ENCODE peak calls at places on chromosomes 13 and 19, in seven cellular contexts. Z is stomach, G is transverse colon, F is tibial nerve, Q is A549, U is upper lobe of left lung, T is HepG2. I is an unnamed sample.

GRCh38 chr19:28633223-28634030 is 579.5 kb downstream of the UQCRFS1 start:
- DNase-seq in Z (no peak), G (peak; percentile 57), F (no peak), Q (peak; percentile 61), U (no peak), T (no peak), I (no peak)

GRCh38 chr13:101624981-101625380 is 172.5 kb downstream of the ITGBL1 start:
- DNase-seq in Z (no peak), G (no peak), F (no peak), Q (no peak), U (no peak), T (no peak), I (no peak)

GRCh38 chr13:23871616-23872220 is 17.5 kb downstream of the MIPEP start:
- DNase-seq in Z (no peak), G (no peak), F (no peak), Q (peak; percentile 23), U (no peak), T (peak; percentile 39), I (no peak)

GRCh38 chr19:51131780-51132680 is 7.3 kb downstream of the SIGLEC9 start:
- DNase-seq in Z (peak; percentile 56), G (peak; percentile 31), F (no peak), Q (peak; percentile 24), U (no peak), T (no peak), I (peak; percentile 70)

GRCh38 chr19:11539495-11540365 is 1.1 kb downstream of the CNN1 start:
- DNase-seq in Z (no peak), G (peak; percentile 29), F (no peak), Q (no peak), U (peak; percentile 78), T (no peak), I (peak; percentile 69)

GRCh38 chr13:99984463-99985242 is 3.1 kb downstream of the ZIC2 start:
- DNase-seq in Z (no peak), G (no peak), F (no peak), Q (peak; percentile 40), U (no peak), T (no peak), I (no peak)

GRCh38 chr13:20526664-20527063 is 1.0 kb upstream of the CRYL1 start:
- DNase-seq in Z (no peak), G (no peak), F (no peak), Q (no peak), U (no peak), T (peak; percentile 20), I (no peak)

GRCh38 chr19:2132731-2133490 is 18.5 kb downstream of the AP3D1 start:
- DNase-seq in Z (no peak), G (no peak), F (no peak), Q (no peak), U (no peak), T (no peak), I (no peak)

GRCh38 chr13:73223372-73223781 is 164.6 kb downstream of the KLF5 start:
- DNase-seq in Z (no peak), G (no peak), F (no peak), Q (no peak), U (no peak), T (no peak), I (no peak)

GRCh38 chr13:27619711-27620376 is 485 bp downstream of the LNX2 start:
- DNase-seq in Z (no peak), G (peak; percentile 57), F (peak; percentile 15), Q (peak; percentile 7), U (no peak), T (peak; percentile 7), I (peak; percentile 57)

GRCh38 chr13:71865858-71866172 is 1.2 kb downstream of the DACH1 start:
- DNase-seq in Z (no peak), G (peak; percentile 10), F (no peak), Q (no peak), U (no peak), T (no peak), I (no peak)

GRCh38 chr13:51920786-51921185 is 59.0 kb downstream of the CCDC70 start:
- DNase-seq in Z (no peak), G (no peak), F (no peak), Q (no peak), U (no peak), T (no peak), I (no peak)

GRCh38 chr13:51922771-51923480 is 61.2 kb downstream of the CCDC70 start:
- DNase-seq in Z (no peak), G (no peak), F (no peak), Q (no peak), U (no peak), T (no peak), I (no peak)

GRCh38 chr13:51923983-51924539 is 62.3 kb downstream of the CCDC70 start:
- DNase-seq in Z (peak; percentile 25), G (no peak), F (no peak), Q (peak; percentile 9), U (no peak), T (peak; percentile 44), I (no peak)

GRCh38 chr13:51920267-51920666 is 58.5 kb downstream of the CCDC70 start:
- DNase-seq in Z (no peak), G (no peak), F (no peak), Q (no peak), U (no peak), T (no peak), I (no peak)

GRCh38 chr13:51921790-51922740 is 60.3 kb downstream of the CCDC70 start:
- DNase-seq in Z (no peak), G (no peak), F (no peak), Q (peak; percentile 9), U (no peak), T (no peak), I (no peak)
- TF ChIP-seq EP300 in Z (no peak), G (no peak), F (no peak), Q (no peak), U (no peak), T (no peak), I (no peak)

DNA sequence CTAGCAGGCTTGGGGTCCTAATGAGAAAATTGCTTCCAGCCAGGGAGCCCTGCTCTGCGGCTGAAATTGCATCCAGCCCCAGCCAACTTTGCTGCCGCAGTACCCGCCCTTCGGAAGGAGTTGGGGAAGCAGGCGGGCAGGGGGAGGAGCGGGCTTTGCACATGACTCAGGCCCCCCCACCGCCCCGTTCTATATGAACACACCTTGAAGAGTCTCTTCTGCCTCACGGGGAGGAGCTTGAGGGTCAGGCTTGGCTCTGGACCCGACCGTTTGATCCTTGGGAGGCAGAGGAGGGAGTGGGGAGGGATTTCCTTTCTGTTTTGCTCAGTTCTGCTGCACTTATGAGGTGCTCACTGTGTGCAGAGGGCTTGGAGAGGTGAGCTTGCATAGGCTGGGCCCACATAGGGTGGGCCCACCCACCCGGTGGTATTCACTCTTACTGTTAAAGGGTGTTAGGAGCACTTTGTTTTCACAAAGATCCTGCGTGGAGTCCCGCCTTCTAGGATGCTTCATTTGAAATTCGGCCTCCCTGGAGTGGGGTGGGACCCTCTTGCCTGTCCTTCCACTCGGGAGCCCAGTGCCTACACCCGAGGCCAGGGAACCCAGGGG is 46.5 kb downstream of the LYL1 start:
- DNase-seq in Z (peak; percentile 52), G (peak; percentile 61), F (no peak), Q (no peak), U (peak; percentile 70), T (no peak), I (peak; percentile 71)
- TF ChIP-seq EP300 in Z (no peak), G (no peak), F (no peak), Q (no peak), U (no peak), T (no peak), I (no peak)

GRCh38 chr19:18418725-18419194 is 438 bp upstream of the SSBP4 start:
- DNase-seq in Z (no peak), G (peak; percentile 46), F (no peak), Q (no peak), U (peak; percentile 88), T (no peak), I (no peak)

GRCh38 chr19:18420931-18421330 is 1.7 kb downstream of the SSBP4 start:
- DNase-seq in Z (no peak), G (no peak), F (no peak), Q (no peak), U (no peak), T (no peak), I (peak; percentile 48)

GRCh38 chr19:18419699-18420460 is 682 bp downstream of the SSBP4 start:
- DNase-seq in Z (no peak), G (peak; percentile 65), F (no peak), Q (no peak), U (peak; percentile 88), T (peak; percentile 55), I (peak; percentile 71)

GRCh38 chr19:18418034-18418724 is 1.0 kb upstream of the SSBP4 start:
- DNase-seq in Z (no peak), G (no peak), F (no peak), Q (no peak), U (peak; percentile 89), T (no peak), I (peak; percentile 62)

DNA sequence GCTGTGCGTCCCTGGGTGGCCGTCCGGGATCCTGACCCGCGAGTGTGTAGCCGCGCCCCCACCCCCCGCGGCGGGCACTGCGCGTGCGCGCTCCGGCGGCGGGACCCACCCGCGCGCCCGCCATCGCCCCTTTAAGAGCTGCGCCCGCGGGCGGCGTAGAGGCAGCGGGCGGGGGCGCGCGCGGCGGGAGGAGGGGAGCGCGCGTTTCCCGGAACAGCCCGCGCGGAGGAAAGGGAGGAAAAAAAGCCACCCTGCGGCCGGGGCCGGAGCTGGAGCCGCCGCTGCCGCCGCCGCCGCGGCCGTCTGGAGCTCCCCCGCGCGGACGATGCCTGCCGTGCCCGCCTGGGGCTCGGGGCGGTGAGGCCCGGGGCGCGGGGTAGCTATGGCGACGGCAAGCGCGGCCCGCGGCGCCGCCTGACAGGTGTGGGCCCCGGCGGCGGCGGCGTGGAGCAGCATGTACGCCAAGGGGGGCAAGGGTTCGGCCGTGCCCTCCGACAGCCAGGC is at the start of gene SSBP4:
- DNase-seq in Z (peak; percentile 76), G (peak; percentile 75), F (no peak), Q (peak; percentile 79), U (peak; percentile 95), T (peak; percentile 66), I (peak; percentile 79)
- TF ChIP-seq EP300 in Z (no peak), G (no peak), F (no peak), Q (no peak), U (no peak), T (no peak), I (no peak)

GRCh38 chr13:97433727-97434416 is at the start of gene RAP2A:
- DNase-seq in Z (peak; percentile 90), G (peak; percentile 91), F (peak; percentile 79), Q (peak; percentile 88), U (peak; percentile 98), T (peak; percentile 85), I (peak; percentile 91)

GRCh38 chr13:97434417-97435296 is 688 bp downstream of the RAP2A start:
- DNase-seq in Z (peak; percentile 37), G (peak; percentile 43), F (peak; percentile 17), Q (peak; percentile 31), U (peak; percentile 87), T (no peak), I (peak; percentile 50)

GRCh38 chr13:97432232-97432916 is 1.6 kb upstream of the RAP2A start:
- DNase-seq in Z (no peak), G (no peak), F (no peak), Q (no peak), U (no peak), T (no peak), I (no peak)

GRCh38 chr13:97431365-97431764 is 2.6 kb upstream of the RAP2A start:
- DNase-seq in Z (no peak), G (no peak), F (no peak), Q (no peak), U (no peak), T (no peak), I (no peak)

GRCh38 chr13:97432917-97433726 is 847 bp upstream of the RAP2A start:
- DNase-seq in Z (peak; percentile 98), G (peak; percentile 99), F (peak; percentile 98), Q (peak; percentile 99), U (peak; percentile 99), T (peak; percentile 99), I (peak; percentile 100)
- TF ChIP-seq EP300 in Z (no peak), G (no peak), F (peak; percentile 96), Q (no peak), U (no peak), T (no peak), I (no peak)

GRCh38 chr19:44694184-44694579 is 4.8 kb upstream of the CEACAM16 start:
- DNase-seq in Z (no peak), G (no peak), F (no peak), Q (no peak), U (no peak), T (no peak), I (no peak)
- TF ChIP-seq EP300 in Z (no peak), G (no peak), F (no peak), Q (no peak), U (no peak), T (no peak), I (no peak)

I was measured in ovary.